ENCODE peak calls at places on chromosome 9, in four cellular contexts. One of them, this sample, is unnamed.

GRCh38 chr9:129761901-129762359 is 9.1 kb upstream of the PTGES start:
- DNase-seq in IMR-90: peak
- DNase-seq in keratinocyte: no peak
- DNase-seq in thyroid gland: no peak
- DNase-seq in this sample: peak

GRCh38 chr9:113219972-113220371 is 1.1 kb downstream of the FKBP15 start:
- DNase-seq in IMR-90: peak
- DNase-seq in keratinocyte: no peak
- DNase-seq in thyroid gland: no peak
- DNase-seq in this sample: peak

GRCh38 chr9:4572184-4572826 is 82.0 kb downstream of the SLC1A1 start:
- DNase-seq in IMR-90: no peak
- DNase-seq in keratinocyte: no peak
- DNase-seq in thyroid gland: no peak
- DNase-seq in this sample: no peak

GRCh38 chr9:100573655-100574260 is 4.1 kb upstream of the CAVIN4 start:
- DNase-seq in IMR-90: peak
- DNase-seq in keratinocyte: no peak
- DNase-seq in thyroid gland: no peak
- DNase-seq in this sample: no peak

GRCh38 chr9:93673844-93674334 is 97.5 kb downstream of the PHF2 start:
- DNase-seq in IMR-90: no peak
- DNase-seq in keratinocyte: no peak
- DNase-seq in thyroid gland: peak
- DNase-seq in this sample: no peak

GRCh38 chr9:111952559-111952958 is 55.9 kb downstream of the UGCG start:
- DNase-seq in IMR-90: peak
- DNase-seq in keratinocyte: peak
- DNase-seq in thyroid gland: no peak
- DNase-seq in this sample: no peak

GRCh38 chr9:100098241-100098886 is 436 bp downstream of the ERP44 start:
- DNase-seq in IMR-90: peak
- DNase-seq in keratinocyte: no peak
- DNase-seq in thyroid gland: peak
- DNase-seq in this sample: peak

GRCh38 chr9:88694625-88695024 is 159.6 kb downstream of the NXNL2 start:
- DNase-seq in IMR-90: peak
- DNase-seq in keratinocyte: no peak
- DNase-seq in thyroid gland: no peak
- DNase-seq in this sample: no peak

GRCh38 chr9:100064872-100065581 is 33.8 kb downstream of the ERP44 start:
- DNase-seq in IMR-90: peak
- DNase-seq in keratinocyte: peak
- DNase-seq in thyroid gland: no peak
- DNase-seq in this sample: no peak

GRCh38 chr9:93224591-93224990 is 40.7 kb downstream of the WNK2 start:
- DNase-seq in IMR-90: no peak
- DNase-seq in keratinocyte: peak
- DNase-seq in thyroid gland: no peak
- DNase-seq in this sample: no peak

GRCh38 chr9:120538339-120538738 is 41.6 kb downstream of the CDK5RAP2 start:
- DNase-seq in IMR-90: peak
- DNase-seq in keratinocyte: no peak
- DNase-seq in thyroid gland: no peak
- DNase-seq in this sample: no peak

GRCh38 chr9:114709636-114710035 is 27.6 kb upstream of the TEX48 start:
- DNase-seq in IMR-90: no peak
- DNase-seq in keratinocyte: no peak
- DNase-seq in thyroid gland: no peak
- DNase-seq in this sample: no peak

GRCh38 chr9:123355761-123356520 is at the start of gene CRB2:
- DNase-seq in IMR-90: no peak
- DNase-seq in keratinocyte: no peak
- DNase-seq in thyroid gland: no peak
- DNase-seq in this sample: no peak

GRCh38 chr9:92720807-92721535 is 43.7 kb downstream of the BICD2 start:
- DNase-seq in IMR-90: no peak
- DNase-seq in keratinocyte: no peak
- DNase-seq in thyroid gland: no peak
- DNase-seq in this sample: no peak

GRCh38 chr9:129677456-129677855 is 12.0 kb downstream of the PRRX2 start:
- DNase-seq in IMR-90: no peak
- DNase-seq in keratinocyte: no peak
- DNase-seq in thyroid gland: no peak
- DNase-seq in this sample: no peak

GRCh38 chr9:6197330-6197729 is 18.3 kb upstream of the IL33 start:
- DNase-seq in IMR-90: peak
- DNase-seq in keratinocyte: no peak
- DNase-seq in thyroid gland: no peak
- DNase-seq in this sample: no peak

GRCh38 chr9:122226142-122226757 is 2.5 kb downstream of the LHX6 start:
- DNase-seq in IMR-90: no peak
- DNase-seq in keratinocyte: no peak
- DNase-seq in thyroid gland: peak
- DNase-seq in this sample: no peak

GRCh38 chr9:22103650-22104575 is 94.8 kb upstream of the CDKN2B start:
- DNase-seq in IMR-90: peak
- DNase-seq in keratinocyte: no peak
- DNase-seq in thyroid gland: no peak
- DNase-seq in this sample: no peak

GRCh38 chr9:111630182-111631070 is 708 bp upstream of the DNAJC25 start:
- DNase-seq in IMR-90: no peak
- DNase-seq in keratinocyte: no peak
- DNase-seq in thyroid gland: peak
- DNase-seq in this sample: no peak

GRCh38 chr9:126935630-126936029 is 21.0 kb downstream of the RALGPS1 start:
- DNase-seq in IMR-90: peak
- DNase-seq in keratinocyte: no peak
- DNase-seq in thyroid gland: no peak
- DNase-seq in this sample: no peak

GRCh38 chr9:121930970-121931369 is 162.1 kb downstream of the TTLL11 start:
- DNase-seq in IMR-90: no peak
- DNase-seq in keratinocyte: no peak
- DNase-seq in thyroid gland: no peak
- DNase-seq in this sample: no peak

GRCh38 chr9:21252727-21253547 is 13.1 kb upstream of the IFNA14 start:
- DNase-seq in IMR-90: peak
- DNase-seq in keratinocyte: no peak
- DNase-seq in thyroid gland: peak
- DNase-seq in this sample: no peak

GRCh38 chr9:122091682-122092592 is 1.2 kb downstream of the TTLL11 start:
- DNase-seq in IMR-90: no peak
- DNase-seq in keratinocyte: no peak
- DNase-seq in thyroid gland: no peak
- DNase-seq in this sample: no peak

GRCh38 chr9:114030364-114030763 is 47.7 kb downstream of the AMBP start:
- DNase-seq in IMR-90: no peak
- DNase-seq in keratinocyte: no peak
- DNase-seq in thyroid gland: no peak
- DNase-seq in this sample: no peak

GRCh38 chr9:27183701-27184100 is 74.7 kb downstream of the TEK start:
- DNase-seq in IMR-90: peak
- DNase-seq in keratinocyte: no peak
- DNase-seq in thyroid gland: peak
- DNase-seq in this sample: no peak

GRCh38 chr9:120698766-120699165 is 15.5 kb downstream of the MEGF9 start:
- DNase-seq in IMR-90: no peak
- DNase-seq in keratinocyte: no peak
- DNase-seq in thyroid gland: no peak
- DNase-seq in this sample: no peak

GRCh38 chr9:85528142-85528541 is 213.6 kb downstream of the AGTPBP1 start:
- DNase-seq in IMR-90: no peak
- DNase-seq in keratinocyte: no peak
- DNase-seq in thyroid gland: no peak
- DNase-seq in this sample: no peak

GRCh38 chr9:122816163-122816867 is 12.1 kb downstream of the PDCL start:
- DNase-seq in IMR-90: no peak
- DNase-seq in keratinocyte: no peak
- DNase-seq in thyroid gland: peak
- DNase-seq in this sample: no peak

GRCh38 chr9:114033397-114034103 is 44.5 kb downstream of the AMBP start:
- DNase-seq in IMR-90: no peak
- DNase-seq in keratinocyte: no peak
- DNase-seq in thyroid gland: no peak
- DNase-seq in this sample: no peak

GRCh38 chr9:5817776-5818336 is 15.1 kb downstream of the ERMP1 start:
- DNase-seq in IMR-90: peak
- DNase-seq in keratinocyte: no peak
- DNase-seq in thyroid gland: no peak
- DNase-seq in this sample: no peak

GRCh38 chr9:114161518-114161917 is 6.2 kb downstream of the COL27A1 start:
- DNase-seq in IMR-90: no peak
- DNase-seq in keratinocyte: no peak
- DNase-seq in thyroid gland: no peak
- DNase-seq in this sample: no peak

GRCh38 chr9:84858373-84858772 is 188.8 kb downstream of the NTRK2 start:
- DNase-seq in IMR-90: no peak
- DNase-seq in keratinocyte: no peak
- DNase-seq in thyroid gland: peak
- DNase-seq in this sample: no peak

DNA sequence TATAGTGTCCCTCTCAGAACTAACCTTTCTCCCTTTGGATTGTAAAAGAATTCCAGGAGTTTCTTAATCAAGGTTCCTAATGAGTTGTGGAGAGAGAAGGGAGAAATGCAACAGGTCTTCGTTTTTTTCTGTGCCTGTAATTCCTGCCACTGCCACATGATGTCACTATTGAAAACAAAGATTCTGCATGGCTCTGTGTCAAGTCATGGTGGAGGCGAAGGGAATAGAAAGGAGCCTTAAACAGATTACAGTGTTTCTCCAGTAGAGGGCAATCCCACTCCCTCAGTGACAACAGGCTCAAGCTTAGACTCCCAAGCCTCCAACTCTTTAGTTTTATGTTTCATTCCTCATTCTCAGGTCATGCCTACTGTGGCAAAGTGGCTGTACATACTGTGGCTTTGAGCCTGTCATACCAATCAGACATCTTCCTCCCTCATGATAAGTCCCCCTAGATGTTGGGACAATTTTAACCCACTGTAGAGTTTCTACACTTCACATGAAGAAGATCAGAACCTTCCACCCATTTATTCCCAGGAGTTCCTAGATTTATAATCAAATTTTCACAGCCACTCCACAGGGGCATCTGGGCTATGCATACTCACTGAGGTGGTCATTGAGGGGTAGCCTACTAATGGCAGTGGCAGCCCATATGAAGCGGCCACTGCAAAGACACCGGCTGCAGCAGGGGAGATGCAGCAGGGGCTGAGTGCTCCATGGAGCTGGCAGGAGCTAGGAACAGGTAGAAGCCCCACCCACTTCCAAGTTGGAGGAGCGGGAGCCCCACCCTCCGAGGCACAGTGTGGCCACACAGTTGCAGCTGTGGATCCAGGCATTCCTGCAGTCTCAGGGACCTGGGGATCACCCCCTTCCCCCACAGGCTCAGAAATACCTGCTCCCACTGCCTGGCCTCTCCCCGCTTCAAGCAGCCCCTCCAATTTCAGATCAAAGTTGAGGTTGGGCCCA is 97.4 kb upstream of the TRIM32 start:
- DNase-seq in IMR-90: peak
- DNase-seq in keratinocyte: peak
- DNase-seq in thyroid gland: no peak
- DNase-seq in this sample: peak
- TF ChIP-seq CTCF in IMR-90: peak
- TF ChIP-seq CTCF in keratinocyte: peak
- TF ChIP-seq CTCF in thyroid gland: no peak
- TF ChIP-seq CTCF in this sample: peak

DNA sequence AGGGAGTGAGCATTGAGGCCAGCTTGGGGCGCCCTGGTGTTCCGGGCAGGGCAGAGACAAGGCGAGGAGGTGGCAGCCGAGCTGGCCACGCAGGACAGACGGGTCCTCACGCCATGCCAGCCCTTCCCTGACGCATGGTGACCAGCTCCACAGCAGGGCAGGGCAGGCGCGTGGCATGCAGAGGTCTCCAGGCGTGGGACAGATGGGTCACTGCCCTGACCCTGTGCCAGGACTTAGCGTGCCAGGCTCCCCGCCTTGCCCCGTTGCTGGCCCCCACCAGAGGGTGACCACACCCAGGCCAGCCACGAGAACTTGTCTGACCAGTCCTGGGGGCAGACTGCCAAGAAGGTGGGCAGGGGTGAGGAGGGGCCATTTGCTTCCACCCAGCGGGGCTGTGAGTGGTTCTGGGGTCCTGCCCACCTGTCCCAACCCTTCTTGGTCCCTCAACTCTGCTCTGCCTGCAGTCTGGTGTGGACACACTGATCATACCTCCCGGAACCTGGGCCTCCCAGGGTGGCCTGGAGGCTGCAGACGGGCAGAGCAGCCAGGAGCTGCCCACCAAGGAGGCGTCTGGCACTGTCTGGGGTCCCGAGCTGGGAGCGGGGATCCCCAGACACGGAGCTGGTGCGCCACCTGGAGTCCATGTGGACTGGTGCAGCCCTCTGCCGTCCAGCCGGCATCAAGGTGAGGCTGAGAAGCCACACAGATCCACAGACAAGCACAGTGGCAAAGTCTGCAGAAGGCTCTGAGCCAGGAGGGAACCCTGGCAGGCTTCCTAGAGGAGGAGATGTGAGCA is at the start of gene RNF224:
- DNase-seq in IMR-90: peak
- DNase-seq in keratinocyte: no peak
- DNase-seq in thyroid gland: peak
- DNase-seq in this sample: peak
- H3K4me3 ChIP-seq in IMR-90: no peak
- H3K4me3 ChIP-seq in keratinocyte: peak
- H3K4me3 ChIP-seq in thyroid gland: no peak
- H3K4me3 ChIP-seq in this sample: no peak

DNA sequence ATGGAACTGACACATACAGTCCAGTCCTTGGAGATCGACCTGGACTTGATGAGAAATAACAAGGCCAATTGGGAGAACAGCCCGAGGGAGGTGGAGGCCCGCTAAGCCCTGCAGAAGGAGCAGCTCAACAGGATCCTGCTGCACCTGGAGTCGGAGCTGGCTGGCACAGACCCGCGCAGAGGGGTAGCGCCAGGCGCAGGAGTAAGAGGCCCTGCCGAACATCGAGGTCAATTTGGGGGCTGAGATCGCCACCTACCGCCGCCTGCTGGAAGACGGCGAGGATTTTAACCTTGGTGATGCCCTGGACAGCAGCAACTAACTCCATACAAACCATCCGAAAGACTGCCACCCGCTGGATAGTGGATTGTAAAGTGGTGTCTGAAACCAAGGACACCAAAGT is 1610.1 kb upstream of the ACO1 start:
- DNase-seq in IMR-90: no peak
- DNase-seq in keratinocyte: no peak
- DNase-seq in thyroid gland: no peak
- DNase-seq in this sample: no peak
- TF ChIP-seq CTCF in IMR-90: no peak
- TF ChIP-seq CTCF in keratinocyte: no peak
- TF ChIP-seq CTCF in thyroid gland: no peak
- TF ChIP-seq CTCF in this sample: no peak

DNA sequence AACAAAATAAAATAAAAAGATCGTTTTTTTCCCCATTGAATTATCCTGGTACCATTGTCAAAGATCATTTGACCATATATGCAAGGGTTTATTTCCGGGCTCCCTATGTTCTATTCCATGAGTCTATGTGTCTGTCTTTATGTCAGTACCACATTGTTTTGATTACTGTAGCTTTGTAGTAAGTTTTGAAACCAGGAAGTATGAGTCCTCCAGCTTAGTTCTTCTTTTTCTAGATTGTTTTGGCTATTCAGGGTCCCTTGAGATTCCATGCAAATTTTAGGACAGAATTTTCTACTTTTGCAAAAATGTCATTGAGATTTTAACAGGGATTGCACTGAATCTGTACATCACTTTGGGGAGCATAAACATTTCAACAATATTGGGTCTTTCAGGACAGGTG is 18.7 kb upstream of the EEIG1 start:
- DNase-seq in IMR-90: no peak
- DNase-seq in keratinocyte: no peak
- DNase-seq in thyroid gland: no peak
- DNase-seq in this sample: no peak
- H3K4me3 ChIP-seq in IMR-90: no peak
- H3K4me3 ChIP-seq in keratinocyte: no peak
- H3K4me3 ChIP-seq in thyroid gland: no peak
- H3K4me3 ChIP-seq in this sample: no peak